ENCODE peak calls at places on chromosomes 1 and 21, in five cellular contexts. E is HepG2, P is K562, B is H1, X is GM12878. Z is an unnamed sample.

GRCh38 chr1:166865931-166866330 is 10.1 kb downstream of the TADA1 start:
- DNase-seq in E (no peak), P (no peak), B (no peak), X (no peak), Z (no peak)

GRCh38 chr21:26072891-26073615 is 97.5 kb downstream of the APP start:
- DNase-seq in E (no peak), P (no peak), B (no peak), X (no peak), Z (no peak)

GRCh38 chr1:39732730-39733129 is 6.0 kb upstream of the PPIE start:
- DNase-seq in E (no peak), P (no peak), B (no peak), X (no peak), Z (no peak)

GRCh38 chr1:162381383-162381782 is at the start of gene C1orf226:
- DNase-seq in E (no peak), P (no peak), B (no peak), X (no peak), Z (no peak)

GRCh38 chr1:218336353-218336752 is 8.8 kb upstream of the TGFB2 start:
- DNase-seq in E (no peak), P (no peak), B (no peak), X (no peak), Z (no peak)

GRCh38 chr1:193729429-193729828 is 543.0 kb upstream of the B3GALT2 start:
- DNase-seq in E (no peak), P (no peak), B (no peak), X (no peak), Z (no peak)

GRCh38 chr1:24289937-24290595 is 29.1 kb upstream of the GRHL3 start:
- DNase-seq in E (no peak), P (no peak), B (no peak), X (no peak), Z (no peak)

GRCh38 chr1:229846351-229846750 is 220.3 kb downstream of the URB2 start:
- DNase-seq in E (no peak), P (no peak), B (no peak), X (no peak), Z (no peak)

GRCh38 chr1:1788646-1789431 is 10.6 kb upstream of the NADK start:
- DNase-seq in E (peak; percentile 33), P (peak; percentile 48), B (peak; percentile 64), X (no peak), Z (peak; percentile 72)

GRCh38 chr1:201268604-201269151 is 14.6 kb upstream of the PKP1 start:
- DNase-seq in E (no peak), P (no peak), B (no peak), X (no peak), Z (no peak)

GRCh38 chr1:43505077-43505780 is 25.5 kb upstream of the PTPRF start:
- DNase-seq in E (no peak), P (no peak), B (peak; percentile 36), X (no peak), Z (no peak)

GRCh38 chr1:160081261-160081936 is at the start of gene KCNJ9:
- DNase-seq in E (no peak), P (no peak), B (no peak), X (no peak), Z (peak; percentile 87)

GRCh38 chr1:88029142-88029541 is 654.9 kb upstream of the PKN2 start:
- DNase-seq in E (peak; percentile 77), P (no peak), B (no peak), X (no peak), Z (peak; percentile 61)

DNA sequence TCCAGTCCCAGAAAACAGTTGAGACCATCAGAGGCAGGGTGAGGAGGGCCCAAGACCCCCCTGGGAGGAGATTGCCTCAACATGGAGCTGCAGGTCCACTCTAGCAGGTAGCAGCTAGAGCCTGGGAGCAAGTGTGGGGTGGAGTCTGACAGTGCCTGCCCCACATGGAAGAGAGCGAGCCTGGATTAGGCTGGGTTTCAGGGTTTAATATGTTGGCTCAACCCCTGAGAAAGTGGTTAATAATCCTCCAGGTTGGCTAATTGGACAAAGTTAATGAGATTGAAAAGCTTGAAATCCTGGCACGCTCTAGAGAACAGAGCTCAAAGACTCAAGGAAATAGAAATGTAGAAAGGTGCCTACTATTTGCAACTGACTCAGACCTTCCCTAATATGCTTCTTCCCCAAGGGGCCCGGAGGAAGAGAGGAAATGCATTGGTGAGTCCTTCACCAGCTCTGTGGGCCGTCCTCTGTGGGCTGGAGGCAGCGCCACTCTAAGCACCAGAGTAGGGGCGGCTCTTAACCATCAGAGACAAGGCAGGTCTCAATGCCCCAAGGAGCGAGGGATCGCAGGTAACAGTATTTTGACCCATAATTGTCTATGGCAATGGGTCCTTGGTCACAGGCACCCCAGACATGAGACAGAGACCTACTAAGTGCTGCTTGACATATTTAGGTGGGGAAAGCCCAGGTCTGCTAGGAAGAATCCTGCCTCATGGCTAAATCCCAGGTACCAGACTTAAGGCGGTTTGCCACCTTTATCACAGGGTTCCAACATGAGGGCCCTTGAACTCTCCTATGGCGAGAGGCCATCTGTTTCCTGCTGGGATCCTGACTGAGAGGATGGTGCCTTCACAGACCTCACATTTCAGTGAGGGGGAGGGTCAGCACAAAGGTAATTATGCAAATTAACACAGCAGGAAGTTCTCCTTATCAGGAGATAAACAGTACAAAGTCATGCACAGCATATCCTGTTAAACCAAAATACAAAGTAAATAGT is 33.8 kb downstream of the RSPH1 start:
- DNase-seq in E (no peak), P (peak; percentile 33), B (no peak), X (no peak), Z (peak; percentile 55)
- TF ChIP-seq CREB1 in E (no peak), P (no peak), B (no peak), X (no peak), Z (no peak)

DNA sequence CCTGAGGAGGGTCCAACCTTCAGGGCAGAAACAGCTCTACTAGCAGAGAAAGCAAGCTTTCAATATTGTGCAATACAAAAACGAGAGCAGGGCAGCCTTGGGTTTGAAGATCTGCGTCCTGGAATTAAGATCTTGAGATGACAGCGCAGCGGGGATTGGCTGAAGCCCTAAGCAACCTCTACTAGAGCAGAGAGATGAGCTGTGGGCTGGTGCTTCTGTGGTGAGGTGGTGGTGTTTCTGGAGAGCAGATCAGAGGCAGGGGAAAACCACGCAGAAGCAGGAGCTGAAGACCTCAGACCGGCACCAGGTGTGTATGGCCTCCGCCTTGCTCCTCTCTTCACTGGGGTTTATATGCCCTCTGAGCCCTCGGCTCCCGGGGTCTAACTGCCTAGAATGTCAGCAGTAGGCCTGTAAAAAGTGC is 12.5 kb downstream of the TRAF3IP3 start:
- DNase-seq in E (no peak), P (no peak), B (no peak), X (peak; percentile 84), Z (no peak)
- H3K4me3 ChIP-seq in E (no peak overlapping the region), P (no peak overlapping the region), B (no peak overlapping the region), X (peak overlapping the region; percentile 72), Z (no peak overlapping the region)

GRCh38 chr1:36034692-36035091 is 49.2 kb upstream of the TEKT2 start:
- DNase-seq in E (no peak), P (no peak), B (no peak), X (no peak), Z (no peak)
- TF ChIP-seq CREB1 in E (no peak), P (no peak), B (no peak), X (no peak), Z (no peak)

DNA sequence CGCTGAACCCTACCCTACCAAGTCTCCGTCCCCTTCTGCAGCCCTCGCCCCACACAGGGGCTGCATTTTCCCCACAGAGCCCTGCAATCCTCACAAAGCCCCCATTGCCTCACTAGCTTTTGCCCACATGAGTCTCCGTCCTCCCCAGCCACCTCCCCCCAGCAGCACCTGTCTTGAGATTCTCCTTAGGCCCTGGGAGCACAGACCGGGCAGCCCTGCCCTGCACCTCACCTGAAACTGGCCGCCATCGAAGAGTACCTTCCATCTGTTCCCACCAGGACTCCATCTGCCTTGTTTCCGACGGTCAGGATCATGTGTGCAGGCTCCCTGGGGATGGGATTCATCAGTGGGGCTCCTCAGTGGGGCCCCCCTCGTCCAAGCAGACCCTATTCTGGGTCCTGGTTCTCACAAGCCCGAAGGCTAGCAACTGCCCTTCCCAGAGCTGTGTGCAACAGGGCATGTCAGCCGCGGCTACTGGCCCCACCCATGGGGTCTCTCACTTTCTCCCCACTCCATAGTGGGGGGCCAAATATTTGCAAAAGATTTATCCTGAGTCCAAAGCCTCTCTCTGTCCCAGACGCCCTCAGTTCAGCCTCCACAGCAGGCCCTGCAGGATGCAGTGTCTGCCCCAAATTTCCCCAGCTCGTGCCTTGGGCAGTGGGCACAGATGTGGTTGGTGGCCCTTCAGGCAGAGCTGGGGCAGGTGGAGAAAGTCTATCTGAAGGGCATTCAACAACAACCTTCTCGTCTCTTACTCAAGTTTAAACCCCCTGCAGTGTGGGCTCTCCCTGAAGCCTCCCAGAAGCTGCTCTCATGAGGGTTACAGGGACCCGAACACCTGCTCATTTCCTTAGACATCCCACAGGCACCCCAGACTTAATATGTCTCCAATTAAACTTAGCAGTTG is 4.8 kb downstream of the PDZK1IP1 start:
- DNase-seq in E (no peak), P (no peak), B (no peak), X (no peak), Z (no peak)
- H3K4me3 ChIP-seq in E (no peak overlapping the region), P (no peak overlapping the region), B (no peak overlapping the region), X (no peak overlapping the region), Z (no peak overlapping the region)

Z was measured in GM23338.